ENCODE peak calls at places on chromosomes 4 and X, in ten cellular contexts. One of them, this sample, is unnamed.

GRCh38 chr4:6688879-6689505 is 4.7 kb upstream of the S100P start:
- DNase-seq in BJ: peak
- DNase-seq in mucosa of descending colon: peak
- DNase-seq in AG04450: peak
- DNase-seq in fibroblast of the aortic adventitia: peak
- DNase-seq in choroid plexus epithelial cell: peak
- DNase-seq in bronchial epithelial cell: peak
- DNase-seq in fibroblast of pulmonary artery: peak
- DNase-seq in testis: no peak
- DNase-seq in transverse colon: peak
- DNase-seq in this sample: peak

GRCh38 chr4:1803523-1804423 is 10.7 kb downstream of the FGFR3 start:
- DNase-seq in BJ: no peak
- DNase-seq in mucosa of descending colon: no peak
- DNase-seq in AG04450: no peak
- DNase-seq in fibroblast of the aortic adventitia: no peak
- DNase-seq in choroid plexus epithelial cell: no peak
- DNase-seq in bronchial epithelial cell: no peak
- DNase-seq in fibroblast of pulmonary artery: no peak
- DNase-seq in testis: no peak
- DNase-seq in transverse colon: no peak
- DNase-seq in this sample: no peak

GRCh38 chr4:15744016-15744415 is 34.1 kb upstream of the CD38 start:
- DNase-seq in BJ: no peak
- DNase-seq in mucosa of descending colon: no peak
- DNase-seq in AG04450: no peak
- DNase-seq in fibroblast of the aortic adventitia: peak
- DNase-seq in choroid plexus epithelial cell: no peak
- DNase-seq in bronchial epithelial cell: no peak
- DNase-seq in fibroblast of pulmonary artery: peak
- DNase-seq in testis: no peak
- DNase-seq in transverse colon: no peak
- DNase-seq in this sample: peak

GRCh38 chr4:158285429-158286216 is 75.3 kb downstream of the TMEM144 start:
- DNase-seq in BJ: no peak
- DNase-seq in mucosa of descending colon: no peak
- DNase-seq in AG04450: no peak
- DNase-seq in fibroblast of the aortic adventitia: no peak
- DNase-seq in choroid plexus epithelial cell: no peak
- DNase-seq in bronchial epithelial cell: peak
- DNase-seq in fibroblast of pulmonary artery: no peak
- DNase-seq in testis: no peak
- DNase-seq in transverse colon: no peak
- DNase-seq in this sample: no peak

GRCh38 chrX:76183289-76184057 is 10.6 kb downstream of the PBDC1 start:
- DNase-seq in BJ: peak
- DNase-seq in mucosa of descending colon: no peak
- DNase-seq in AG04450: peak
- DNase-seq in fibroblast of the aortic adventitia: peak
- DNase-seq in choroid plexus epithelial cell: peak
- DNase-seq in bronchial epithelial cell: peak
- DNase-seq in fibroblast of pulmonary artery: peak
- DNase-seq in testis: no peak
- DNase-seq in transverse colon: no peak
- DNase-seq in this sample: peak

GRCh38 chr4:163137581-163137980 is 29.1 kb downstream of the NAF1 start:
- DNase-seq in BJ: no peak
- DNase-seq in mucosa of descending colon: no peak
- DNase-seq in AG04450: no peak
- DNase-seq in fibroblast of the aortic adventitia: no peak
- DNase-seq in choroid plexus epithelial cell: peak
- DNase-seq in bronchial epithelial cell: no peak
- DNase-seq in fibroblast of pulmonary artery: no peak
- DNase-seq in testis: no peak
- DNase-seq in transverse colon: no peak
- DNase-seq in this sample: no peak

GRCh38 chr4:43339435-43339834 is 446.9 kb downstream of the GRXCR1 start:
- DNase-seq in BJ: no peak
- DNase-seq in mucosa of descending colon: no peak
- DNase-seq in AG04450: no peak
- DNase-seq in fibroblast of the aortic adventitia: peak
- DNase-seq in choroid plexus epithelial cell: peak
- DNase-seq in bronchial epithelial cell: peak
- DNase-seq in fibroblast of pulmonary artery: peak
- DNase-seq in testis: no peak
- DNase-seq in transverse colon: no peak
- DNase-seq in this sample: peak

GRCh38 chr4:158809611-158810486 is 41.0 kb downstream of the FNIP2 start:
- DNase-seq in BJ: peak
- DNase-seq in mucosa of descending colon: peak
- DNase-seq in AG04450: no peak
- DNase-seq in fibroblast of the aortic adventitia: peak
- DNase-seq in choroid plexus epithelial cell: peak
- DNase-seq in bronchial epithelial cell: peak
- DNase-seq in fibroblast of pulmonary artery: peak
- DNase-seq in testis: peak
- DNase-seq in transverse colon: peak
- DNase-seq in this sample: peak

GRCh38 chrX:29308726-29309125 is 721.5 kb downstream of the IL1RAPL1 start:
- DNase-seq in BJ: no peak
- DNase-seq in mucosa of descending colon: no peak
- DNase-seq in AG04450: no peak
- DNase-seq in fibroblast of the aortic adventitia: no peak
- DNase-seq in choroid plexus epithelial cell: no peak
- DNase-seq in bronchial epithelial cell: no peak
- DNase-seq in fibroblast of pulmonary artery: no peak
- DNase-seq in testis: no peak
- DNase-seq in transverse colon: no peak
- DNase-seq in this sample: no peak

GRCh38 chrX:52425710-52426245 is 57.0 kb downstream of the XAGE2 start:
- DNase-seq in BJ: peak
- DNase-seq in mucosa of descending colon: no peak
- DNase-seq in AG04450: no peak
- DNase-seq in fibroblast of the aortic adventitia: peak
- DNase-seq in choroid plexus epithelial cell: peak
- DNase-seq in bronchial epithelial cell: no peak
- DNase-seq in fibroblast of pulmonary artery: peak
- DNase-seq in testis: no peak
- DNase-seq in transverse colon: no peak
- DNase-seq in this sample: peak

GRCh38 chr4:2254665-2255500 is 7.0 kb downstream of the MXD4 start:
- DNase-seq in BJ: no peak
- DNase-seq in mucosa of descending colon: no peak
- DNase-seq in AG04450: no peak
- DNase-seq in fibroblast of the aortic adventitia: no peak
- DNase-seq in choroid plexus epithelial cell: no peak
- DNase-seq in bronchial epithelial cell: no peak
- DNase-seq in fibroblast of pulmonary artery: no peak
- DNase-seq in testis: peak
- DNase-seq in transverse colon: no peak
- DNase-seq in this sample: no peak

GRCh38 chrX:119497185-119497584 is 28.9 kb downstream of the SLC25A5 start:
- DNase-seq in BJ: no peak
- DNase-seq in mucosa of descending colon: no peak
- DNase-seq in AG04450: no peak
- DNase-seq in fibroblast of the aortic adventitia: no peak
- DNase-seq in choroid plexus epithelial cell: no peak
- DNase-seq in bronchial epithelial cell: no peak
- DNase-seq in fibroblast of pulmonary artery: no peak
- DNase-seq in testis: no peak
- DNase-seq in transverse colon: no peak
- DNase-seq in this sample: no peak

GRCh38 chr4:185799442-185799841 is 12.6 kb downstream of the SORBS2 start:
- DNase-seq in BJ: no peak
- DNase-seq in mucosa of descending colon: no peak
- DNase-seq in AG04450: no peak
- DNase-seq in fibroblast of the aortic adventitia: no peak
- DNase-seq in choroid plexus epithelial cell: no peak
- DNase-seq in bronchial epithelial cell: no peak
- DNase-seq in fibroblast of pulmonary artery: no peak
- DNase-seq in testis: no peak
- DNase-seq in transverse colon: no peak
- DNase-seq in this sample: no peak

GRCh38 chrX:150199181-150199580 is 163.9 kb upstream of the MAMLD1 start:
- DNase-seq in BJ: no peak
- DNase-seq in mucosa of descending colon: no peak
- DNase-seq in AG04450: no peak
- DNase-seq in fibroblast of the aortic adventitia: no peak
- DNase-seq in choroid plexus epithelial cell: no peak
- DNase-seq in bronchial epithelial cell: no peak
- DNase-seq in fibroblast of pulmonary artery: no peak
- DNase-seq in testis: no peak
- DNase-seq in transverse colon: no peak
- DNase-seq in this sample: no peak

GRCh38 chrX:110310896-110311295 is 7.0 kb downstream of the AMMECR1 start:
- DNase-seq in BJ: no peak
- DNase-seq in mucosa of descending colon: peak
- DNase-seq in AG04450: no peak
- DNase-seq in fibroblast of the aortic adventitia: no peak
- DNase-seq in choroid plexus epithelial cell: no peak
- DNase-seq in bronchial epithelial cell: peak
- DNase-seq in fibroblast of pulmonary artery: no peak
- DNase-seq in testis: no peak
- DNase-seq in transverse colon: no peak
- DNase-seq in this sample: no peak

GRCh38 chr4:169159614-169160013 is 111.1 kb downstream of the SH3RF1 start:
- DNase-seq in BJ: no peak
- DNase-seq in mucosa of descending colon: no peak
- DNase-seq in AG04450: peak
- DNase-seq in fibroblast of the aortic adventitia: peak
- DNase-seq in choroid plexus epithelial cell: peak
- DNase-seq in bronchial epithelial cell: peak
- DNase-seq in fibroblast of pulmonary artery: peak
- DNase-seq in testis: no peak
- DNase-seq in transverse colon: no peak
- DNase-seq in this sample: peak

DNA sequence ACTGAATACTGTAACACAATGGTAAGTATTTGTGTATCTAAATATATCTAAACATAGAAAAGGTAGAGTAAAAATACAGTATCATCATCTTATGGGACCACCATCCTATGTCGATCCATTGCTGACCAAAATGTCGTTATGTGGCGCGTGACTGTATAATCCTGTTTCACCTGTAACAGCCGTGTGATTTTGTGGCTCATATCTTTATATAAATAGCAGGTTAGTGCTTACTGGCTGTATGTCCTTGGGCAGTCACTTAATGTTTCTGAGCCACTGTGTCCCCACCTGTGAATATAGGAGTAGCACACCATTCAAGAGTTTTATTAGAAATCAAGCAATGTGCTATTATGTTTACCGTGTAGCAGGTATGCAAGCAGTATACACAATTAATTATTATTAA is 226.2 kb upstream of the FAT1 start:
- DNase-seq in BJ: no peak
- DNase-seq in mucosa of descending colon: no peak
- DNase-seq in AG04450: no peak
- DNase-seq in fibroblast of the aortic adventitia: no peak
- DNase-seq in choroid plexus epithelial cell: no peak
- DNase-seq in bronchial epithelial cell: no peak
- DNase-seq in fibroblast of pulmonary artery: no peak
- DNase-seq in testis: no peak
- DNase-seq in transverse colon: no peak
- DNase-seq in this sample: no peak
- H3K4me3 ChIP-seq in BJ: no peak
- H3K4me3 ChIP-seq in mucosa of descending colon: no peak
- H3K4me3 ChIP-seq in AG04450: no peak
- H3K4me3 ChIP-seq in fibroblast of the aortic adventitia: no peak
- H3K4me3 ChIP-seq in choroid plexus epithelial cell: no peak
- H3K4me3 ChIP-seq in bronchial epithelial cell: no peak
- H3K4me3 ChIP-seq in fibroblast of pulmonary artery: no peak
- H3K4me3 ChIP-seq in testis: no peak
- H3K4me3 ChIP-seq in transverse colon: no peak
- H3K4me3 ChIP-seq in this sample: no peak

GRCh38 chr4:166324321-166324720 is 451.3 kb downstream of the TLL1 start:
- DNase-seq in BJ: no peak
- DNase-seq in mucosa of descending colon: peak
- DNase-seq in AG04450: no peak
- DNase-seq in fibroblast of the aortic adventitia: peak
- DNase-seq in choroid plexus epithelial cell: peak
- DNase-seq in bronchial epithelial cell: peak
- DNase-seq in fibroblast of pulmonary artery: peak
- DNase-seq in testis: peak
- DNase-seq in transverse colon: peak
- DNase-seq in this sample: peak
- TF ChIP-seq CTCF in BJ: peak
- TF ChIP-seq CTCF in mucosa of descending colon: peak
- TF ChIP-seq CTCF in AG04450: peak
- TF ChIP-seq CTCF in fibroblast of the aortic adventitia: peak
- TF ChIP-seq CTCF in choroid plexus epithelial cell: peak
- TF ChIP-seq CTCF in bronchial epithelial cell: peak
- TF ChIP-seq CTCF in fibroblast of pulmonary artery: peak
- TF ChIP-seq CTCF in testis: peak
- TF ChIP-seq CTCF in transverse colon: peak
- TF ChIP-seq CTCF in this sample: peak

DNA sequence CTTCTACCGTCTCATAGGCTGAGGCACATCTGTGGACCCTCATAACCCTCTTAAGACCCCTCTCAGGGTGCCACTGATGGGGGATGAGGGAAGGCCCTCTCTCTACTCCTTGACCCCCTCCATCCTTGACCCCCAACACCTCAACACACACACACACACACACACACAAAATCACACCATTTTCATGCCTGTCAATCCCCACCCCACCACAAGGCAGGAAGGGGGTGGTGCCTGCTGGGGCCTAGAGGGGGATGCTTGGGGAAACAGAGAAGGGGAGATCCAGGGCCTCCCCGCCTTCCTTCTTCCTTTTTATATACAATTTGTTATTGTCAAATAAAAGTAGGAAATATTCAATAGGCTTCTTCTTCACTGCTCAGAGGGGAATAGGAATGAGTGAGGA is 1.2 kb upstream of the EBP start:
- DNase-seq in BJ: no peak
- DNase-seq in mucosa of descending colon: no peak
- DNase-seq in AG04450: no peak
- DNase-seq in fibroblast of the aortic adventitia: no peak
- DNase-seq in choroid plexus epithelial cell: no peak
- DNase-seq in bronchial epithelial cell: no peak
- DNase-seq in fibroblast of pulmonary artery: no peak
- DNase-seq in testis: no peak
- DNase-seq in transverse colon: no peak
- DNase-seq in this sample: no peak
- H3K4me3 ChIP-seq in BJ: no peak
- H3K4me3 ChIP-seq in mucosa of descending colon: no peak
- H3K4me3 ChIP-seq in AG04450: no peak
- H3K4me3 ChIP-seq in fibroblast of the aortic adventitia: no peak
- H3K4me3 ChIP-seq in choroid plexus epithelial cell: no peak
- H3K4me3 ChIP-seq in bronchial epithelial cell: no peak
- H3K4me3 ChIP-seq in fibroblast of pulmonary artery: no peak
- H3K4me3 ChIP-seq in testis: no peak
- H3K4me3 ChIP-seq in transverse colon: no peak
- H3K4me3 ChIP-seq in this sample: no peak

DNA sequence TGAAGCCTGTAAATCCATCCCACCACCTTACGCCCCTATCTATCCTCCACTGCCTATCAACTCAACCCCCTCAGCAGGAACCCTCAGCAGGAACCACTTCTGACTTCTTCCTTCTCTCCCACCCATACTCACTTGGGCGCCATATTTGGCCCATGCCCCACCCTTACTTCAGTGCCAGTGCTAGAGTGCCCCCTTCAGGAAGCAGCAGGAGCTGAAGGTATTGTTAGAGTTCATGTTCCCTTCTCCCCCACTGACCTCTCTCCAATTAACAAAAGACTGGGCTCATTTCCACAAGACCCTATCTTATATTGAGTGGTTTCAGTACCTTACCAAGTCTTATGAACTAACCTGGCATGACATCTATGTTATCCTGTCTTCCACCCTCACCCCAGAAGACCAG is 363.1 kb upstream of the SLIT2 start:
- DNase-seq in BJ: no peak
- DNase-seq in mucosa of descending colon: no peak
- DNase-seq in AG04450: no peak
- DNase-seq in fibroblast of the aortic adventitia: no peak
- DNase-seq in choroid plexus epithelial cell: no peak
- DNase-seq in bronchial epithelial cell: no peak
- DNase-seq in fibroblast of pulmonary artery: no peak
- DNase-seq in testis: no peak
- DNase-seq in transverse colon: no peak
- DNase-seq in this sample: no peak
- TF ChIP-seq CTCF in BJ: no peak
- TF ChIP-seq CTCF in mucosa of descending colon: no peak
- TF ChIP-seq CTCF in AG04450: no peak
- TF ChIP-seq CTCF in fibroblast of the aortic adventitia: no peak
- TF ChIP-seq CTCF in choroid plexus epithelial cell: no peak
- TF ChIP-seq CTCF in bronchial epithelial cell: no peak
- TF ChIP-seq CTCF in fibroblast of pulmonary artery: no peak
- TF ChIP-seq CTCF in testis: no peak
- TF ChIP-seq CTCF in transverse colon: no peak
- TF ChIP-seq CTCF in this sample: no peak